ENCODE peak calls at places on chromosomes 12 and 14, in seven cellular contexts. K is glutamatergic neuron, Z is ascending aorta, S is omental fat pad, Q is adrenal gland, X is B cell, J is progenitor cell of endocrine pancreas. R is an unnamed sample.

GRCh38 chr14:46405095-46405494 is 246.5 kb downstream of the RPL10L start:
- DNase-seq in K (no peak), Z (no peak), S (no peak), Q (no peak), X (no peak), J (no peak), R (no peak)

GRCh38 chr14:103871596-103872480 is 24.5 kb upstream of the PPP1R13B start:
- DNase-seq in K (peak), Z (no peak), S (no peak), Q (no peak), X (peak), J (peak), R (no peak)

GRCh38 chr14:101961011-101961721 is 3.2 kb upstream of the DYNC1H1 start:
- DNase-seq in K (peak), Z (no peak), S (peak), Q (peak), X (peak), J (peak), R (peak)

GRCh38 chr14:105123266-105123665 is 45.3 kb downstream of the JAG2 start:
- DNase-seq in K (no peak), Z (no peak), S (no peak), Q (peak), X (no peak), J (no peak), R (no peak)

GRCh38 chr12:49557917-49558215 is 10.1 kb downstream of the MCRS1 start:
- DNase-seq in K (no peak), Z (no peak), S (no peak), Q (no peak), X (no peak), J (no peak), R (no peak)

GRCh38 chr14:61090432-61091216 is 109.6 kb downstream of the SLC38A6 start:
- DNase-seq in K (no peak), Z (no peak), S (no peak), Q (no peak), X (no peak), J (no peak), R (no peak)

GRCh38 chr12:32161040-32161439 is 54.4 kb downstream of the BICD1 start:
- DNase-seq in K (no peak), Z (no peak), S (no peak), Q (no peak), X (no peak), J (no peak), R (no peak)

GRCh38 chr12:51827925-51828818 is 20.3 kb downstream of the FIGNL2 start:
- DNase-seq in K (no peak), Z (no peak), S (no peak), Q (no peak), X (no peak), J (no peak), R (no peak)

GRCh38 chr12:114400395-114400794 is 5.5 kb downstream of the TBX5 start:
- DNase-seq in K (peak), Z (no peak), S (no peak), Q (no peak), X (no peak), J (no peak), R (no peak)

GRCh38 chr12:13203028-13203922 is 6.7 kb downstream of the EMP1 start:
- DNase-seq in K (no peak), Z (no peak), S (no peak), Q (no peak), X (no peak), J (no peak), R (no peak)
- TF ChIP-seq CTCF in K (no peak), Z (no peak), S (no peak), Q (no peak), X (no peak), J (peak), R (peak)

DNA sequence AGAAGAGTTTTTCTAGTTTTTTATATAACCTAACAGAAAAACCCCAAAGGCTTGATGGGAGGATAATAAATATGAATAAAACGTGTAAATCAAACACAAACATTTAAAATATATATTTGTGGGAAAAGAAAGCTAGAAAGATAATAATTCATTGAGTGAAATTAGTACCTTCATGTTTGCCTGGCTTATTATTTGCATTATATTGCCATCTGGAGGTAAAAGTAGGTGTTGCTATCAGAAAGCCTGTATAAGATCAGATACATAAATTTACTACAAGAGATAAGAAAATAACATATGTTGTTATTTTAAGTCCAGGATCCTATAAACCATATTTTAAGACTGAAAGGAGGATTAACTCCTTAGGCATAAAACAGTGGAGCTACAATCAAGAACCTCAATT is 77.7 kb downstream of the NTS start:
- DNase-seq in K (no peak), Z (no peak), S (no peak), Q (no peak), X (no peak), J (no peak), R (no peak)
- TF ChIP-seq CTCF in K (peak), Z (no peak), S (no peak), Q (no peak), X (peak), J (peak), R (peak)

GRCh38 chr12:43776498-43776897 is 17.7 kb downstream of the IRAK4 start:
- DNase-seq in K (no peak), Z (no peak), S (no peak), Q (no peak), X (no peak), J (no peak), R (no peak)
- TF ChIP-seq CTCF in K (peak), Z (no peak), S (no peak), Q (no peak), X (peak), J (peak), R (peak)

GRCh38 chr12:125772403-125772802 is 707.2 kb downstream of the AACS start:
- DNase-seq in K (no peak), Z (no peak), S (no peak), Q (no peak), X (no peak), J (no peak), R (no peak)

GRCh38 chr12:125775507-125775906 is 710.3 kb downstream of the AACS start:
- DNase-seq in K (no peak), Z (no peak), S (no peak), Q (no peak), X (no peak), J (no peak), R (no peak)

GRCh38 chr12:125776212-125776611 is 711.0 kb downstream of the AACS start:
- DNase-seq in K (no peak), Z (no peak), S (no peak), Q (no peak), X (no peak), J (no peak), R (no peak)

GRCh38 chr12:125773033-125773432 is 707.8 kb downstream of the AACS start:
- DNase-seq in K (peak), Z (no peak), S (no peak), Q (no peak), X (no peak), J (no peak), R (peak)
- TF ChIP-seq CTCF in K (peak), Z (no peak), S (no peak), Q (no peak), X (peak), J (peak), R (peak)

GRCh38 chr14:22462923-22463322 is 126.1 kb downstream of the DAD1 start:
- DNase-seq in K (no peak), Z (no peak), S (no peak), Q (no peak), X (no peak), J (no peak), R (no peak)

GRCh38 chr14:22465201-22465835 is 123.7 kb downstream of the DAD1 start:
- DNase-seq in K (no peak), Z (no peak), S (no peak), Q (no peak), X (no peak), J (no peak), R (no peak)

GRCh38 chr14:22466520-22466919 is 122.5 kb downstream of the DAD1 start:
- DNase-seq in K (no peak), Z (no peak), S (no peak), Q (no peak), X (no peak), J (no peak), R (no peak)

GRCh38 chr14:22463763-22464173 is 125.3 kb downstream of the DAD1 start:
- DNase-seq in K (no peak), Z (no peak), S (no peak), Q (no peak), X (no peak), J (no peak), R (no peak)

GRCh38 chr14:22464422-22465142 is 124.4 kb downstream of the DAD1 start:
- DNase-seq in K (no peak), Z (no peak), S (no peak), Q (no peak), X (no peak), J (no peak), R (no peak)
- TF ChIP-seq CTCF in K (no peak), Z (no peak), S (no peak), Q (no peak), X (no peak), J (no peak), R (no peak)